ENCODE peak calls at places on chromosome 19, in seven cellular contexts. E is left ventricle myocardium inferior; J is heart right ventricle; S is PC-3; Y is uterus; T is effector memory CD4-positive, alpha-beta T cell; R is endothelial cell of umbilical vein. O is an unnamed sample.

GRCh38 chr19:32859591-32859990 is 10.0 kb downstream of the SLC7A9 start:
- DNase-seq in J (no peak), Y (no peak), S (no peak), E (no peak), T (no peak), R (no peak), O (no peak)

GRCh38 chr19:4507804-4508203 is 10.5 kb downstream of the PLIN4 start:
- DNase-seq in T (no peak), Y (no peak), R (no peak), J (no peak), S (no peak), E (no peak), O (no peak)

GRCh38 chr19:18506101-18506534 is 15.8 kb downstream of the ELL start:
- DNase-seq in J (no peak), S (no peak), T (no peak), E (peak), Y (no peak), R (no peak), O (no peak)

GRCh38 chr19:44731081-44731480 is 17.4 kb upstream of the BCL3 start:
- DNase-seq in J (no peak), S (no peak), Y (no peak), E (no peak), T (no peak), R (no peak), O (no peak)

GRCh38 chr19:18468517-18468916 is 30.6 kb upstream of the ISYNA1 start:
- DNase-seq in S (peak), T (no peak), E (no peak), R (no peak), J (no peak), Y (no peak), O (no peak)

GRCh38 chr19:38209671-38210457 is 14.2 kb downstream of the DPF1 start:
- DNase-seq in Y (peak), R (peak), J (peak), E (peak), S (no peak), T (no peak), O (no peak)

GRCh38 chr19:29845576-29846176 is 33.9 kb downstream of the CCNE1 start:
- DNase-seq in S (no peak), T (no peak), Y (peak), J (peak), E (no peak), R (no peak), O (peak)

GRCh38 chr19:12794196-12794921 is 3.1 kb downstream of the JUNB start:
- DNase-seq in E (no peak), Y (no peak), T (no peak), J (no peak), R (no peak), S (peak), O (no peak)

GRCh38 chr19:32392946-32393345 is 12.6 kb upstream of the DPY19L3 start:
- DNase-seq in T (no peak), J (no peak), S (no peak), Y (no peak), E (no peak), R (no peak), O (no peak)

GRCh38 chr19:1050989-1051788 is 11.3 kb downstream of the ABCA7 start:
- DNase-seq in R (no peak), E (no peak), Y (no peak), T (no peak), J (no peak), S (no peak), O (no peak)

GRCh38 chr19:39139305-39140194 is 14.0 kb downstream of the PAK4 start:
- DNase-seq in Y (no peak), R (no peak), T (no peak), S (no peak), E (no peak), J (no peak), O (no peak)

GRCh38 chr19:44142014-44142523 is 715 bp downstream of the ZNF234 start:
- DNase-seq in E (no peak), J (peak), Y (no peak), T (no peak), R (peak), S (peak), O (peak)

GRCh38 chr19:55931936-55932386 is at the start of gene NLRP13:
- DNase-seq in R (no peak), Y (no peak), T (no peak), S (no peak), J (no peak), E (no peak), O (no peak)

GRCh38 chr19:55678121-55678671 is 3.2 kb downstream of the EPN1 start:
- DNase-seq in Y (no peak), T (no peak), S (no peak), R (no peak), J (peak), E (peak), O (no peak)

GRCh38 chr19:45638930-45639729 is at the start of gene EML2:
- DNase-seq in S (peak), T (no peak), R (peak), E (peak), J (no peak), Y (no peak), O (peak)

GRCh38 chr19:17200408-17201079 is 14.6 kb upstream of the USE1 start:
- DNase-seq in T (no peak), J (no peak), S (no peak), R (no peak), Y (no peak), E (no peak), O (no peak)

GRCh38 chr19:30326076-30326710 is 46.0 kb upstream of the ZNF536 start:
- DNase-seq in E (peak), Y (no peak), T (no peak), R (no peak), S (no peak), J (peak), O (no peak)

GRCh38 chr19:40466219-40467006 is at the start of gene SPTBN4:
- DNase-seq in Y (peak), R (no peak), S (no peak), E (no peak), J (peak), T (peak), O (no peak)

GRCh38 chr19:11479470-11480080 is 1.3 kb downstream of the ELAVL3 start:
- DNase-seq in E (peak), Y (no peak), R (no peak), S (no peak), J (no peak), T (peak), O (no peak)

GRCh38 chr19:49400034-49400433 is 12.0 kb downstream of the KASH5 start:
- DNase-seq in E (no peak), S (no peak), J (no peak), T (no peak), Y (no peak), R (no peak), O (no peak)

GRCh38 chr19:24159707-24160106 is 72.7 kb downstream of the ZNF254 start:
- DNase-seq in T (no peak), J (no peak), E (no peak), S (peak), Y (no peak), R (no peak), O (peak)

GRCh38 chr19:47897857-47898256 is 11.7 kb upstream of the SULT2A1 start:
- DNase-seq in S (no peak), T (no peak), E (no peak), Y (no peak), J (no peak), R (no peak), O (no peak)

GRCh38 chr19:51530616-51531015 is 854 bp downstream of the SIGLEC6 start:
- DNase-seq in S (no peak), T (no peak), J (no peak), E (no peak), R (no peak), Y (no peak), O (no peak)

GRCh38 chr19:12611361-12611699 is 610 bp downstream of the ZNF791 start:
- DNase-seq in J (peak), R (peak), E (peak), T (no peak), Y (peak), S (peak), O (peak)

GRCh38 chr19:29640231-29640630 is 25.0 kb upstream of the PLEKHF1 start:
- DNase-seq in J (no peak), T (no peak), Y (no peak), E (no peak), S (no peak), R (no peak), O (no peak)

GRCh38 chr19:51663650-51664049 is 17.0 kb upstream of the SIGLEC14 start:
- DNase-seq in J (no peak), S (no peak), E (no peak), R (no peak), Y (no peak), T (no peak), O (no peak)

GRCh38 chr19:58579473-58580142 is 6.5 kb upstream of the MZF1 start:
- DNase-seq in S (no peak), T (no peak), R (no peak), E (no peak), J (no peak), Y (no peak), O (no peak)

GRCh38 chr19:1411255-1412191 is 4.1 kb downstream of the DAZAP1 start:
- DNase-seq in S (no peak), Y (no peak), J (peak), E (peak), R (no peak), T (no peak), O (no peak)

GRCh38 chr19:15252398-15253018 is 20.3 kb upstream of the EPHX3 start:
- DNase-seq in E (no peak), J (no peak), R (peak), Y (no peak), S (no peak), T (no peak), O (no peak)

GRCh38 chr19:37583340-37583739 is 11.3 kb downstream of the ZNF571 start:
- DNase-seq in R (no peak), S (no peak), Y (no peak), E (no peak), T (no peak), J (no peak), O (no peak)

GRCh38 chr19:4910594-4911273 is 1.4 kb downstream of the UHRF1 start:
- DNase-seq in S (peak), Y (no peak), T (no peak), R (peak), J (peak), E (no peak), O (no peak)

GRCh38 chr19:13026478-13026999 is 31.3 kb downstream of the NFIX start:
- DNase-seq in J (no peak), R (peak), E (no peak), S (peak), Y (no peak), T (no peak), O (peak)

GRCh38 chr19:3137139-3137538 is 1.3 kb downstream of the GNA15 start:
- DNase-seq in Y (no peak), R (no peak), S (no peak), T (no peak), J (no peak), E (no peak), O (no peak)
- H3K27ac ChIP-seq in Y (peak), R (no peak), S (no peak), T (peak), J (no peak), E (peak), O (peak)

GRCh38 chr19:34666958-34667265 is 10.0 kb downstream of the SCGB2B2 start:
- DNase-seq in T (no peak), Y (no peak), S (no peak), E (no peak), R (no peak), J (no peak), O (no peak)
- H3K27ac ChIP-seq in T (no peak), Y (no peak), S (no peak), E (peak), R (no peak), J (peak), O (no peak)

GRCh38 chr19:54448774-54449700 is at the start of gene LENG8:
- DNase-seq in J (peak), T (peak), S (peak), Y (peak), R (peak), E (peak), O (peak)

GRCh38 chr19:54449701-54450069 is 686 bp downstream of the LENG8 start:
- DNase-seq in S (no peak), Y (no peak), T (no peak), J (no peak), R (no peak), E (no peak), O (no peak)

GRCh38 chr19:54452626-54453025 is 3.6 kb downstream of the LENG8 start:
- DNase-seq in E (no peak), S (no peak), R (no peak), T (no peak), Y (no peak), J (no peak), O (no peak)

GRCh38 chr19:54451997-54452396 is 3.0 kb downstream of the LENG8 start:
- DNase-seq in J (no peak), Y (no peak), T (no peak), R (no peak), S (no peak), E (no peak), O (no peak)

DNA sequence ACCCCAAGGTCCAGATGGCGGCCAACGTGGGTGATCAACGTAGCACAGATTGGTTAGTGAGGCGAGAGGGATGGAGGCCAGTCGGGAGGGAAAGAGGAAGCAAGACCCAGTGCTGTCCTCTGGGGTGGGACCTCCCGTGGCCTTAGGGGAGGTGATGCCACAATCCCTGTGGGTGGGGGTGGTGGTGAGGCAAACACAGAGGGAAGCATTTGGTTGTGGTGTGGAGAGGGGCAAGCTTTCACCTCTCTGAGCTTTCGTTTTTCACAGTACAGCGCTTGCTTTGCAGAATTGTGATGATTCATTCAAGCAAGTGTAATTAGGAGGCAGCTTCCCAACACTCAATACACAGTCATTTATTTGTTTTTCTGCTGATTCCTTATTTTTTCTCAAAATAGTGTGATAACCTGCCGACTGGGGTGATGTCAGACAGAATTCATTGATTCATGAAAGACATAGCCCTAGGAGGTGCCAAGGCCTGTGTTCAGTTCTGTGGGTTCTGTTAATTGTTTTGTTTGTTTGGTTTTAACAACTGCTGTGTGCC is 2.4 kb downstream of the LENG8 start:
- DNase-seq in S (peak), R (no peak), J (no peak), T (no peak), E (no peak), Y (no peak), O (no peak)
- H3K27ac ChIP-seq in S (no peak), R (no peak), J (no peak), T (peak), E (no peak), Y (no peak), O (peak)

GRCh38 chr19:35127871-35128270 is 7.0 kb downstream of the LGI4 start:
- DNase-seq in R (no peak), Y (no peak), T (no peak), E (no peak), J (no peak), S (no peak), O (peak)

GRCh38 chr19:35125746-35126623 is 8.9 kb downstream of the LGI4 start:
- DNase-seq in E (no peak), R (no peak), T (no peak), S (no peak), Y (no peak), J (no peak), O (peak)

GRCh38 chr19:35125270-35125717 is 9.6 kb downstream of the LGI4 start:
- DNase-seq in J (no peak), R (no peak), E (no peak), T (no peak), S (no peak), Y (no peak), O (no peak)

GRCh38 chr19:35128398-35129057 is 6.3 kb downstream of the LGI4 start:
- DNase-seq in J (no peak), E (no peak), R (no peak), T (no peak), S (no peak), Y (no peak), O (no peak)

DNA sequence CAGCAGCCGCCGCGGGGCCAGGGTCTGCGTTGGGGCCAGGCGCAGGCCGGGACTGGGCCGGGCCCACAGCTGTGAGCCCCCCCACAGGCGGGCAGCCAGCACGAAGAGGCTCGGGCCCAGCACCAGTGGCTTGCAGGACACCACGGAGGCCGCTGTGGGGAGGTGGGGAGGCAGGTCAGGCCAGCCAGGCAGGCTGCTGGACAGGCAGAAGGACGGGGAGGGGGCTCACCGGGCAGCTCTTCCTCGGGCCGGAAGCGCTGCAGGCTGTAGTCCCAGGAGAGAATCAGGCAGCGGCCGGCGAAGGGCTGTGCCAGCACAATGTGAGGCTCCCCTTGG is 8.3 kb downstream of the LGI4 start:
- DNase-seq in R (no peak), Y (no peak), E (no peak), T (no peak), J (no peak), S (no peak), O (no peak)
- H3K27ac ChIP-seq in R (no peak), Y (peak), E (peak), T (no peak), J (no peak), S (no peak), O (no peak)

GRCh38 chr19:42249769-42250168 is 5.2 kb downstream of the ERF start:
- DNase-seq in S (no peak), E (no peak), J (no peak), Y (no peak), R (no peak), T (no peak), O (no peak)
- H3K27ac ChIP-seq in S (no peak), E (peak), J (peak), Y (peak), R (peak), T (no peak), O (peak)

GRCh38 chr19:3123956-3124355 is 11.9 kb upstream of the GNA15 start:
- DNase-seq in R (no peak), J (no peak), E (no peak), Y (no peak), S (no peak), T (no peak), O (no peak)

GRCh38 chr19:3124630-3125029 is 11.2 kb upstream of the GNA15 start:
- DNase-seq in R (no peak), E (no peak), S (no peak), J (no peak), Y (no peak), T (no peak), O (no peak)

GRCh38 chr19:3121821-3122511 is 13.9 kb upstream of the GNA15 start:
- DNase-seq in Y (no peak), R (no peak), J (no peak), T (no peak), S (no peak), E (no peak), O (no peak)

GRCh38 chr19:3122512-3122870 is 13.3 kb upstream of the GNA15 start:
- DNase-seq in J (no peak), R (no peak), S (no peak), T (no peak), E (no peak), Y (no peak), O (no peak)

GRCh38 chr19:3123088-3123721 is 12.6 kb upstream of the GNA15 start:
- DNase-seq in T (no peak), E (no peak), Y (no peak), R (no peak), J (no peak), S (no peak), O (no peak)
- H3K27ac ChIP-seq in T (no peak), E (no peak), Y (no peak), R (no peak), J (no peak), S (no peak), O (no peak)